ENCODE peak calls at places on chromosomes 5 and 9, in seven cellular contexts. One of them, this sample, is unnamed.

GRCh38 chr5:145220491-145220890 is 614.7 kb downstream of the PRELID2 start:
- DNase-seq in left cardiac atrium: no peak
- DNase-seq in T1000: no peak
- DNase-seq in activated gamma-delta T cell treated with anti-CD3 and anti-CD28 coated beads, Interleukin-2, amount 50 U/mL, for 16 hours: no peak
- DNase-seq in DMS 273 treated with DMSO at 0.1 percent for 48 hours: no peak
- DNase-seq in IMR-90: no peak
- DNase-seq in heart right ventricle: no peak
- DNase-seq in this sample: no peak

GRCh38 chr9:134333234-134333873 is 7.1 kb downstream of the RXRA start:
- DNase-seq in left cardiac atrium: no peak
- DNase-seq in T1000: no peak
- DNase-seq in activated gamma-delta T cell treated with anti-CD3 and anti-CD28 coated beads, Interleukin-2, amount 50 U/mL, for 16 hours: no peak
- DNase-seq in DMS 273 treated with DMSO at 0.1 percent for 48 hours: no peak
- DNase-seq in IMR-90: no peak
- DNase-seq in heart right ventricle: no peak
- DNase-seq in this sample: no peak

GRCh38 chr5:137221914-137222313 is 277.2 kb downstream of the SPOCK1 start:
- DNase-seq in left cardiac atrium: no peak
- DNase-seq in T1000: no peak
- DNase-seq in activated gamma-delta T cell treated with anti-CD3 and anti-CD28 coated beads, Interleukin-2, amount 50 U/mL, for 16 hours: no peak
- DNase-seq in DMS 273 treated with DMSO at 0.1 percent for 48 hours: no peak
- DNase-seq in IMR-90: no peak
- DNase-seq in heart right ventricle: no peak
- DNase-seq in this sample: no peak

GRCh38 chr9:14133394-14133793 is 180.5 kb downstream of the NFIB start:
- DNase-seq in left cardiac atrium: no peak
- DNase-seq in T1000: no peak
- DNase-seq in activated gamma-delta T cell treated with anti-CD3 and anti-CD28 coated beads, Interleukin-2, amount 50 U/mL, for 16 hours: no peak
- DNase-seq in DMS 273 treated with DMSO at 0.1 percent for 48 hours: no peak
- DNase-seq in IMR-90: no peak
- DNase-seq in heart right ventricle: no peak
- DNase-seq in this sample: no peak

GRCh38 chr9:121992571-121993212 is 100.4 kb downstream of the TTLL11 start:
- DNase-seq in left cardiac atrium: peak
- DNase-seq in T1000: no peak
- DNase-seq in activated gamma-delta T cell treated with anti-CD3 and anti-CD28 coated beads, Interleukin-2, amount 50 U/mL, for 16 hours: peak
- DNase-seq in DMS 273 treated with DMSO at 0.1 percent for 48 hours: peak
- DNase-seq in IMR-90: peak
- DNase-seq in heart right ventricle: peak
- DNase-seq in this sample: no peak

GRCh38 chr5:172849636-172850453 is 15.8 kb downstream of the ERGIC1 start:
- DNase-seq in left cardiac atrium: no peak
- DNase-seq in T1000: no peak
- DNase-seq in activated gamma-delta T cell treated with anti-CD3 and anti-CD28 coated beads, Interleukin-2, amount 50 U/mL, for 16 hours: no peak
- DNase-seq in DMS 273 treated with DMSO at 0.1 percent for 48 hours: no peak
- DNase-seq in IMR-90: no peak
- DNase-seq in heart right ventricle: no peak
- DNase-seq in this sample: no peak

GRCh38 chr5:94021246-94021645 is 279.8 kb upstream of the POU5F2 start:
- DNase-seq in left cardiac atrium: no peak
- DNase-seq in T1000: no peak
- DNase-seq in activated gamma-delta T cell treated with anti-CD3 and anti-CD28 coated beads, Interleukin-2, amount 50 U/mL, for 16 hours: no peak
- DNase-seq in DMS 273 treated with DMSO at 0.1 percent for 48 hours: peak
- DNase-seq in IMR-90: peak
- DNase-seq in heart right ventricle: no peak
- DNase-seq in this sample: no peak

GRCh38 chr9:136119259-136120118 is 814 bp upstream of the TMEM250 start:
- DNase-seq in left cardiac atrium: peak
- DNase-seq in T1000: peak
- DNase-seq in activated gamma-delta T cell treated with anti-CD3 and anti-CD28 coated beads, Interleukin-2, amount 50 U/mL, for 16 hours: no peak
- DNase-seq in DMS 273 treated with DMSO at 0.1 percent for 48 hours: no peak
- DNase-seq in IMR-90: peak
- DNase-seq in heart right ventricle: no peak
- DNase-seq in this sample: no peak

GRCh38 chr5:103891151-103891550 is 328.6 kb upstream of the NUDT12 start:
- DNase-seq in left cardiac atrium: no peak
- DNase-seq in T1000: no peak
- DNase-seq in activated gamma-delta T cell treated with anti-CD3 and anti-CD28 coated beads, Interleukin-2, amount 50 U/mL, for 16 hours: no peak
- DNase-seq in DMS 273 treated with DMSO at 0.1 percent for 48 hours: no peak
- DNase-seq in IMR-90: no peak
- DNase-seq in heart right ventricle: no peak
- DNase-seq in this sample: no peak

GRCh38 chr9:78972303-78973002 is 599.3 kb upstream of the TLE4 start:
- DNase-seq in left cardiac atrium: no peak
- DNase-seq in T1000: no peak
- DNase-seq in activated gamma-delta T cell treated with anti-CD3 and anti-CD28 coated beads, Interleukin-2, amount 50 U/mL, for 16 hours: no peak
- DNase-seq in DMS 273 treated with DMSO at 0.1 percent for 48 hours: no peak
- DNase-seq in IMR-90: no peak
- DNase-seq in heart right ventricle: no peak
- DNase-seq in this sample: no peak

GRCh38 chr9:111052831-111053230 is 14.6 kb upstream of the LPAR1 start:
- DNase-seq in left cardiac atrium: no peak
- DNase-seq in T1000: no peak
- DNase-seq in activated gamma-delta T cell treated with anti-CD3 and anti-CD28 coated beads, Interleukin-2, amount 50 U/mL, for 16 hours: no peak
- DNase-seq in DMS 273 treated with DMSO at 0.1 percent for 48 hours: no peak
- DNase-seq in IMR-90: peak
- DNase-seq in heart right ventricle: no peak
- DNase-seq in this sample: no peak

GRCh38 chr5:72818866-72819534 is 2.5 kb downstream of the TNPO1 start:
- DNase-seq in left cardiac atrium: peak
- DNase-seq in T1000: peak
- DNase-seq in activated gamma-delta T cell treated with anti-CD3 and anti-CD28 coated beads, Interleukin-2, amount 50 U/mL, for 16 hours: peak
- DNase-seq in DMS 273 treated with DMSO at 0.1 percent for 48 hours: peak
- DNase-seq in IMR-90: peak
- DNase-seq in heart right ventricle: peak
- DNase-seq in this sample: peak

GRCh38 chr5:106749826-106750225 is 920.9 kb downstream of the EFNA5 start:
- DNase-seq in left cardiac atrium: no peak
- DNase-seq in T1000: no peak
- DNase-seq in activated gamma-delta T cell treated with anti-CD3 and anti-CD28 coated beads, Interleukin-2, amount 50 U/mL, for 16 hours: no peak
- DNase-seq in DMS 273 treated with DMSO at 0.1 percent for 48 hours: no peak
- DNase-seq in IMR-90: no peak
- DNase-seq in heart right ventricle: no peak
- DNase-seq in this sample: no peak

GRCh38 chr5:173535166-173535975 is 81.1 kb downstream of the BOD1 start:
- DNase-seq in left cardiac atrium: no peak
- DNase-seq in T1000: no peak
- DNase-seq in activated gamma-delta T cell treated with anti-CD3 and anti-CD28 coated beads, Interleukin-2, amount 50 U/mL, for 16 hours: no peak
- DNase-seq in DMS 273 treated with DMSO at 0.1 percent for 48 hours: no peak
- DNase-seq in IMR-90: peak
- DNase-seq in heart right ventricle: no peak
- DNase-seq in this sample: no peak

GRCh38 chr9:83538172-83538889 is at the start of gene FRMD3:
- DNase-seq in left cardiac atrium: peak
- DNase-seq in T1000: peak
- DNase-seq in activated gamma-delta T cell treated with anti-CD3 and anti-CD28 coated beads, Interleukin-2, amount 50 U/mL, for 16 hours: no peak
- DNase-seq in DMS 273 treated with DMSO at 0.1 percent for 48 hours: peak
- DNase-seq in IMR-90: peak
- DNase-seq in heart right ventricle: peak
- DNase-seq in this sample: no peak

GRCh38 chr5:107831612-107832395 is 161.1 kb upstream of the EFNA5 start:
- DNase-seq in left cardiac atrium: no peak
- DNase-seq in T1000: no peak
- DNase-seq in activated gamma-delta T cell treated with anti-CD3 and anti-CD28 coated beads, Interleukin-2, amount 50 U/mL, for 16 hours: no peak
- DNase-seq in DMS 273 treated with DMSO at 0.1 percent for 48 hours: no peak
- DNase-seq in IMR-90: peak
- DNase-seq in heart right ventricle: no peak
- DNase-seq in this sample: no peak

GRCh38 chr5:165119175-165119574 is 1613.8 kb downstream of the MAT2B start:
- DNase-seq in left cardiac atrium: no peak
- DNase-seq in T1000: no peak
- DNase-seq in activated gamma-delta T cell treated with anti-CD3 and anti-CD28 coated beads, Interleukin-2, amount 50 U/mL, for 16 hours: no peak
- DNase-seq in DMS 273 treated with DMSO at 0.1 percent for 48 hours: no peak
- DNase-seq in IMR-90: no peak
- DNase-seq in heart right ventricle: no peak
- DNase-seq in this sample: no peak

GRCh38 chr5:392431-392988 is 50.5 kb upstream of the EXOC3 start:
- DNase-seq in left cardiac atrium: peak
- DNase-seq in T1000: no peak
- DNase-seq in activated gamma-delta T cell treated with anti-CD3 and anti-CD28 coated beads, Interleukin-2, amount 50 U/mL, for 16 hours: peak
- DNase-seq in DMS 273 treated with DMSO at 0.1 percent for 48 hours: no peak
- DNase-seq in IMR-90: peak
- DNase-seq in heart right ventricle: no peak
- DNase-seq in this sample: peak

GRCh38 chr9:3525088-3525835 is 539 bp downstream of the RFX3 start:
- DNase-seq in left cardiac atrium: no peak
- DNase-seq in T1000: no peak
- DNase-seq in activated gamma-delta T cell treated with anti-CD3 and anti-CD28 coated beads, Interleukin-2, amount 50 U/mL, for 16 hours: no peak
- DNase-seq in DMS 273 treated with DMSO at 0.1 percent for 48 hours: no peak
- DNase-seq in IMR-90: no peak
- DNase-seq in heart right ventricle: no peak
- DNase-seq in this sample: no peak

GRCh38 chr5:15889001-15889400 is 290.6 kb downstream of the MARCHF11 start:
- DNase-seq in left cardiac atrium: no peak
- DNase-seq in T1000: no peak
- DNase-seq in activated gamma-delta T cell treated with anti-CD3 and anti-CD28 coated beads, Interleukin-2, amount 50 U/mL, for 16 hours: no peak
- DNase-seq in DMS 273 treated with DMSO at 0.1 percent for 48 hours: no peak
- DNase-seq in IMR-90: no peak
- DNase-seq in heart right ventricle: no peak
- DNase-seq in this sample: no peak

GRCh38 chr5:173969167-173970049 is 19.6 kb upstream of the C5orf47 start:
- DNase-seq in left cardiac atrium: no peak
- DNase-seq in T1000: peak
- DNase-seq in activated gamma-delta T cell treated with anti-CD3 and anti-CD28 coated beads, Interleukin-2, amount 50 U/mL, for 16 hours: no peak
- DNase-seq in DMS 273 treated with DMSO at 0.1 percent for 48 hours: no peak
- DNase-seq in IMR-90: peak
- DNase-seq in heart right ventricle: no peak
- DNase-seq in this sample: no peak

GRCh38 chr9:98908897-98909634 is 34.6 kb upstream of the COL15A1 start:
- DNase-seq in left cardiac atrium: no peak
- DNase-seq in T1000: no peak
- DNase-seq in activated gamma-delta T cell treated with anti-CD3 and anti-CD28 coated beads, Interleukin-2, amount 50 U/mL, for 16 hours: no peak
- DNase-seq in DMS 273 treated with DMSO at 0.1 percent for 48 hours: no peak
- DNase-seq in IMR-90: peak
- DNase-seq in heart right ventricle: no peak
- DNase-seq in this sample: no peak

This sample was measured in stimulated activated CD8-positive, alpha-beta memory T cell treated with anti-CD3 and anti-CD28 coated beads, Interleukin-4, amount 100 ng/mL, for 24 hours.